ENCODE peak calls at places on chromosomes 11 and 22, in six cellular contexts. T is fibroblast of lung, B is GM23338, Q is AG04450, K is astrocyte, G is kidney. J is an unnamed sample.

GRCh38 chr11:114076974-114077373 is 17.5 kb downstream of the ZBTB16 start:
- DNase-seq in T (no peak), B (no peak), Q (no peak), K (no peak), G (no peak), J (peak)

GRCh38 chr11:90243534-90243933 is 20.7 kb upstream of the CHORDC1 start:
- DNase-seq in T (no peak), B (peak), Q (no peak), K (no peak), G (no peak), J (no peak)

GRCh38 chr11:66851251-66851620 is 5.6 kb upstream of the LRFN4 start:
- DNase-seq in T (no peak), B (no peak), Q (no peak), K (no peak), G (peak), J (no peak)

GRCh38 chr22:37560682-37561208 is 465 bp downstream of the CDC42EP1 start:
- DNase-seq in T (peak), B (peak), Q (no peak), K (peak), G (peak), J (no peak)

GRCh38 chr11:72844356-72844755 is 30.1 kb downstream of the ATG16L2 start:
- DNase-seq in T (peak), B (no peak), Q (peak), K (peak), G (no peak), J (no peak)

GRCh38 chr22:24938741-24939341 is 7.7 kb downstream of the LHFPL7 start:
- DNase-seq in T (peak), B (peak), Q (no peak), K (no peak), G (no peak), J (peak)

GRCh38 chr22:47030881-47031627 is 268.6 kb downstream of the TBC1D22A start:
- DNase-seq in T (no peak), B (no peak), Q (no peak), K (no peak), G (peak), J (no peak)

GRCh38 chr22:25136953-25137576 is 62.6 kb upstream of the CRYBB3 start:
- DNase-seq in T (no peak), B (no peak), Q (no peak), K (no peak), G (no peak), J (no peak)

GRCh38 chr22:50272103-50272782 is 2.1 kb upstream of the MAPK11 start:
- DNase-seq in T (no peak), B (no peak), Q (no peak), K (no peak), G (no peak), J (no peak)

GRCh38 chr11:73367482-73368024 is 8.6 kb upstream of the RELT start:
- DNase-seq in T (no peak), B (no peak), Q (no peak), K (no peak), G (no peak), J (no peak)

GRCh38 chr11:63763506-63764200 is 4.9 kb downstream of the ZFTA start:
- DNase-seq in T (peak), B (peak), Q (no peak), K (no peak), G (peak), J (no peak)

GRCh38 chr22:43883719-43884415 is 7.9 kb downstream of the PNPLA5 start:
- DNase-seq in T (no peak), B (no peak), Q (no peak), K (no peak), G (peak), J (no peak)

GRCh38 chr11:93718057-93718563 is 23.2 kb downstream of the TAF1D start:
- DNase-seq in T (no peak), B (no peak), Q (no peak), K (no peak), G (no peak), J (no peak)

GRCh38 chr11:112852141-112852853 is 108.9 kb upstream of the NCAM1 start:
- DNase-seq in T (peak), B (no peak), Q (no peak), K (peak), G (no peak), J (no peak)

GRCh38 chr11:10657308-10658271 is 36.0 kb downstream of the IRAG1 start:
- DNase-seq in T (peak), B (peak), Q (peak), K (peak), G (no peak), J (no peak)

GRCh38 chr11:107988397-107989158 is 20.1 kb upstream of the CUL5 start:
- DNase-seq in T (no peak), B (no peak), Q (no peak), K (no peak), G (no peak), J (no peak)

GRCh38 chr22:28920757-28921584 is 37.6 kb downstream of the ZNRF3 start:
- DNase-seq in T (no peak), B (peak), Q (no peak), K (no peak), G (no peak), J (no peak)

GRCh38 chr11:128804481-128804880 is 62.6 kb downstream of the KCNJ1 start:
- DNase-seq in T (no peak), B (no peak), Q (no peak), K (peak), G (no peak), J (no peak)

GRCh38 chr11:72078477-72078876 is 1.9 kb downstream of the NUMA1 start:
- DNase-seq in T (no peak), B (no peak), Q (no peak), K (peak), G (no peak), J (no peak)

GRCh38 chr11:26621147-26621546 is 49.1 kb upstream of the MUC15 start:
- DNase-seq in T (peak), B (no peak), Q (peak), K (peak), G (no peak), J (no peak)

GRCh38 chr11:78576549-78577097 is 2.0 kb upstream of the NARS2 start:
- DNase-seq in T (no peak), B (no peak), Q (no peak), K (no peak), G (no peak), J (no peak)

GRCh38 chr22:26848244-26848920 is 191.0 kb downstream of the MIAT start:
- DNase-seq in T (no peak), B (no peak), Q (no peak), K (peak), G (no peak), J (no peak)

GRCh38 chr11:24356501-24356900 is 140.4 kb upstream of the LUZP2 start:
- DNase-seq in T (no peak), B (no peak), Q (no peak), K (no peak), G (no peak), J (no peak)

GRCh38 chr11:27390318-27390958 is 27.4 kb upstream of the CCDC34 start:
- DNase-seq in T (no peak), B (peak), Q (no peak), K (no peak), G (no peak), J (no peak)

GRCh38 chr11:101866619-101867491 is 48.0 kb upstream of the CEP126 start:
- DNase-seq in T (peak), B (no peak), Q (no peak), K (peak), G (no peak), J (no peak)

GRCh38 chr11:16346975-16347374 is 9.4 kb downstream of the SOX6 start:
- DNase-seq in T (peak), B (no peak), Q (no peak), K (peak), G (no peak), J (no peak)

GRCh38 chr11:125940145-125940544 is 5.7 kb upstream of the VSIG10L2 start:
- DNase-seq in T (no peak), B (no peak), Q (no peak), K (no peak), G (no peak), J (no peak)

GRCh38 chr11:283405-284080 is 5.3 kb downstream of the NLRP6 start:
- DNase-seq in T (no peak), B (no peak), Q (no peak), K (no peak), G (no peak), J (no peak)

GRCh38 chr22:35894464-35894878 is 134.2 kb downstream of the RBFOX2 start:
- DNase-seq in T (peak), B (no peak), Q (no peak), K (no peak), G (no peak), J (no peak)
- H3K27ac ChIP-seq in T (peak), B (no peak), Q (no peak), K (no peak), G (no peak), J (peak)

GRCh38 chr22:20222764-20223420 is 45.2 kb downstream of the RTN4R start:
- DNase-seq in T (no peak), B (no peak), Q (no peak), K (no peak), G (no peak), J (no peak)
- H3K27ac ChIP-seq in T (no peak), B (no peak), Q (no peak), K (no peak), G (no peak), J (no peak)

GRCh38 chr11:1303973-1304372 is 5.5 kb downstream of the TOLLIP start:
- DNase-seq in T (peak), B (no peak), Q (no peak), K (peak), G (no peak), J (no peak)

GRCh38 chr11:1304376-1304775 is 5.1 kb downstream of the TOLLIP start:
- DNase-seq in T (no peak), B (no peak), Q (no peak), K (no peak), G (peak), J (no peak)

GRCh38 chr11:1305558-1306056 is 3.8 kb downstream of the TOLLIP start:
- DNase-seq in T (no peak), B (no peak), Q (no peak), K (no peak), G (no peak), J (no peak)

GRCh38 chr11:1306186-1307162 is 3.0 kb downstream of the TOLLIP start:
- DNase-seq in T (no peak), B (no peak), Q (no peak), K (no peak), G (no peak), J (no peak)

GRCh38 chr11:1305063-1305495 is 4.4 kb downstream of the TOLLIP start:
- DNase-seq in T (no peak), B (no peak), Q (no peak), K (no peak), G (no peak), J (no peak)
- H3K27ac ChIP-seq in T (no peak), B (no peak), Q (no peak), K (no peak), G (peak), J (no peak)

GRCh38 chr11:95011376-95011775 is 13.7 kb upstream of the KDM4E start:
- DNase-seq in T (no peak), B (no peak), Q (no peak), K (no peak), G (no peak), J (no peak)

GRCh38 chr11:95014184-95014821 is 10.8 kb upstream of the KDM4E start:
- DNase-seq in T (no peak), B (no peak), Q (no peak), K (no peak), G (no peak), J (no peak)

DNA sequence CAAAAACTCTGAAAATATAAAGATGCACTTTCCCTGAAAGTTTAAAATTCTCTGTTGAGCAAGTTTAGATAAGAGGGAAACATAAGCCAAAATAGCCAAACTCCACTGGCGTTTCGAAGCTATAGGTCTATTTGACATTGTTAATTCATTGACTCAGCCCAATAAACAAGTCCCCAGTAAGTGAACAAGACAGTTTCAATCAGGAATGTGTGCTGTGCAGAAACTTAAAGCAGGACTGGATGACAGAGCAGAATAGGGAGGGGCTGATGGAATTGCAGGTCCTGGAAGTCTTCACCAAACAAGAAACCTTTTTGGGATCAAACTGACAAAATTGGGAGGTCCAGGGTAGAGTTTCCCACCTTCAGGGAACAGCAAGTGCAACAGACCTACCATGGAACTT is 8.9 kb upstream of the KDM4E start:
- DNase-seq in T (no peak), B (no peak), Q (no peak), K (no peak), G (no peak), J (no peak)
- H3K27ac ChIP-seq in T (no peak), B (no peak), Q (no peak), K (no peak), G (no peak), J (no peak)

DNA sequence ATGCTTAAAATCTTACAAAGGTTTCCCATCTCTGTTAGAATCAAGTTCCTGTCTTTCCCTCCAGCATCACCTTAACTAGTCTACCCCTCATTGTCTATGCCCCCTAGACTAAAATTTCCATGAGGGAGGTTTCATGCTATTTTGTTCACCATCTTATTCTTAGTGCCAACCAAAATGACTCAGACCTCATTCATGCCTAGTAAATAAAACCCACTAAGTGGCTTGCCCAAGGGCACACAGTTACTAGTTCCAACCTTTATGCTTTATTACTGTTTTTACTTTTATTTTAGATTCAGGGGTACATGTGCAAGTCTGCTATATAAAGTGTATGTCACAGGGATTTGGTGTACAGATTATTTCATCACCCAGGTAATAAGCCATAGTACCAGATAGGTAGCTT is 469.1 kb upstream of the FAT3 start:
- DNase-seq in T (no peak), B (no peak), Q (no peak), K (no peak), G (no peak), J (no peak)
- H3K27ac ChIP-seq in T (no peak), B (no peak), Q (no peak), K (no peak), G (no peak), J (no peak)

GRCh38 chr22:16601437-16602223 is 9.0 kb upstream of the CCT8L2 start:
- DNase-seq in T (no peak), B (peak), Q (no peak), K (no peak), G (no peak), J (no peak)
- H3K27ac ChIP-seq in T (no peak), B (no peak), Q (no peak), K (no peak), G (peak), J (no peak)

J was measured in SK-N-MC.